ENCODE peak calls at places on chromosomes 5 and 9, in nine cellular contexts. O is GM13977, X is IMR-90, C is iris pigment epithelial cell, G is neural progenitor cell, P is EL, H is SW 1271, L is A549, A is tibial nerve. S is an unnamed sample.
A peak's percentile ranks its signal among the peaks of the same experiment; 100 is the strongest.

GRCh38 chr5:151095341-151096000 is 14.6 kb upstream of the TNIP1 start:
- DNase-seq in G (no peak), P (peak; percentile 26), H (no peak), L (peak; percentile 41), X (no peak), C (no peak), O (no peak), A (no peak), S (no peak)

GRCh38 chr9:97373311-97373710 is 38.6 kb upstream of the TDRD7 start:
- DNase-seq in X (no peak), P (no peak), G (no peak), L (no peak), H (no peak), C (no peak), O (no peak), A (no peak), S (no peak)

GRCh38 chr9:127796225-127796813 is 6.4 kb upstream of the FPGS start:
- DNase-seq in A (no peak), P (peak; percentile 29), X (peak; percentile 38), C (peak; percentile 46), G (no peak), H (no peak), O (no peak), L (no peak), S (no peak)

GRCh38 chr9:38434833-38435232 is 10.6 kb upstream of the IGFBPL1 start:
- DNase-seq in O (no peak), A (no peak), H (no peak), P (no peak), G (no peak), X (no peak), L (no peak), C (no peak), S (no peak)

GRCh38 chr5:962386-962785 is 46.2 kb upstream of the NKD2 start:
- DNase-seq in C (no peak), P (no peak), X (no peak), H (no peak), G (no peak), A (no peak), O (no peak), L (no peak), S (no peak)

GRCh38 chr5:33612386-33612785 is 171.6 kb downstream of the TARS1 start:
- DNase-seq in C (peak; percentile 64), A (no peak), O (no peak), G (no peak), X (peak; percentile 79), H (no peak), P (peak; percentile 85), L (no peak), S (no peak)

GRCh38 chr5:129904667-129905466 is 602 bp downstream of the CHSY3 start:
- DNase-seq in P (peak; percentile 13), G (peak; percentile 62), L (peak; percentile 5), C (peak; percentile 13), O (peak; percentile 36), A (no peak), X (no peak), H (no peak), S (no peak)

GRCh38 chr5:124876564-124876963 is 130.1 kb upstream of the ZNF608 start:
- DNase-seq in C (no peak), X (no peak), O (no peak), L (no peak), G (no peak), P (peak; percentile 16), A (no peak), H (no peak), S (no peak)

GRCh38 chr9:4828776-4829175 is 36.0 kb downstream of the RCL1 start:
- DNase-seq in P (peak; percentile 56), A (no peak), C (peak; percentile 70), X (peak; percentile 56), L (no peak), H (no peak), G (no peak), O (no peak), S (no peak)

GRCh38 chr5:158634713-158635112 is 465.0 kb downstream of the EBF1 start:
- DNase-seq in H (no peak), X (no peak), L (no peak), P (peak; percentile 66), A (no peak), C (no peak), O (no peak), G (peak; percentile 37), S (no peak)

GRCh38 chr9:35054185-35054835 is 18.1 kb downstream of the VCP start:
- DNase-seq in C (no peak), L (no peak), H (no peak), A (no peak), X (no peak), O (no peak), G (no peak), P (no peak), S (no peak)

GRCh38 chr5:174625591-174626365 is 98.6 kb upstream of the MSX2 start:
- DNase-seq in A (no peak), O (no peak), L (no peak), P (no peak), C (no peak), H (no peak), G (peak; percentile 52), X (peak; percentile 7), S (no peak)

GRCh38 chr5:126624534-126624933 is 23.8 kb downstream of the PHAX start:
- DNase-seq in C (peak; percentile 95), A (no peak), X (peak; percentile 94), H (peak; percentile 69), G (no peak), P (peak; percentile 92), O (no peak), L (peak; percentile 80), S (peak; percentile 73)

GRCh38 chr5:1344975-1345838 is at the start of gene CLPTM1L:
- DNase-seq in P (peak; percentile 83), G (peak; percentile 96), C (peak; percentile 85), O (peak; percentile 99), L (peak; percentile 86), X (peak; percentile 81), H (peak; percentile 70), A (peak; percentile 78), S (peak; percentile 61)

GRCh38 chr5:137310051-137310730 is 188.9 kb downstream of the SPOCK1 start:
- DNase-seq in P (peak; percentile 97), L (peak; percentile 72), G (no peak), H (peak; percentile 86), A (no peak), X (peak; percentile 93), C (peak; percentile 94), O (no peak), S (no peak)